ENCODE peak calls at places on chromosomes 4 and X, in five cellular contexts. C is neuronal stem cell, P is H9, J is mesenchymal stem cell, Y is H1. B is an unnamed sample.

GRCh38 chr4:173534439-173534838 is 4.4 kb upstream of the HAND2 start:
- DNase-seq in C (no peak), P (no peak), J (peak; percentile 45), Y (no peak), B (no peak)

GRCh38 chr4:59518005-59518823 is 1681.9 kb upstream of the ADGRL3 start:
- DNase-seq in Y (no peak), J (no peak), P (peak; percentile 61), C (no peak), B (no peak)

GRCh38 chrX:108165349-108166111 is 74.0 kb downstream of the ATG4A start:
- DNase-seq in J (peak; percentile 48), P (peak; percentile 63), Y (no peak), C (peak; percentile 3), B (no peak)

GRCh38 chrX:10160221-10160620 is 3.4 kb downstream of the CLCN4 start:
- DNase-seq in Y (no peak), J (no peak), P (no peak), C (no peak), B (no peak)

GRCh38 chr4:143721317-143721716 is 20.8 kb upstream of the FREM3 start:
- DNase-seq in Y (no peak), C (no peak), P (no peak), J (no peak), B (no peak)

GRCh38 chrX:136259543-136259942 is 8.3 kb upstream of the MAP7D3 start:
- DNase-seq in Y (no peak), P (no peak), C (no peak), J (peak; percentile 74), B (no peak)

GRCh38 chr4:8355864-8356565 is 84.5 kb downstream of the ACOX3 start:
- DNase-seq in J (peak; percentile 2), P (peak; percentile 24), C (no peak), Y (no peak), B (no peak)

GRCh38 chr4:126715067-126715466 is 917.7 kb upstream of the INTU start:
- DNase-seq in Y (no peak), J (no peak), P (peak; percentile 47), C (no peak), B (no peak)

GRCh38 chr4:77776182-77777134 is 42.7 kb downstream of the CNOT6L start:
- DNase-seq in P (no peak), Y (no peak), C (no peak), J (peak; percentile 50), B (peak; percentile 7)

GRCh38 chr4:150297861-150298474 is 219.7 kb downstream of the DCLK2 start:
- DNase-seq in C (peak; percentile 43), Y (no peak), P (no peak), J (peak; percentile 61), B (peak; percentile 76)

GRCh38 chrX:113828470-113828869 is 755.4 kb upstream of the HTR2C start:
- DNase-seq in C (no peak), Y (no peak), J (no peak), P (peak; percentile 42), B (no peak)

GRCh38 chrX:107747596-107748161 is 27.9 kb downstream of the TSC22D3 start:
- DNase-seq in C (no peak), P (no peak), Y (no peak), J (peak; percentile 58), B (no peak)

GRCh38 chr4:139460565-139460964 is 6.6 kb downstream of the RAB33B start:
- DNase-seq in Y (no peak), P (no peak), C (no peak), J (no peak), B (no peak)

GRCh38 chr4:52199574-52200338 is 148.7 kb downstream of the SPATA18 start:
- DNase-seq in J (peak; percentile 6), P (no peak), Y (no peak), C (no peak), B (no peak)

GRCh38 chr4:44196796-44197195 is 251.8 kb downstream of the KCTD8 start:
- DNase-seq in P (no peak), C (no peak), J (no peak), Y (no peak), B (no peak)

GRCh38 chr4:18917689-18918088 is 896.1 kb upstream of the LCORL start:
- DNase-seq in Y (no peak), J (no peak), C (no peak), P (no peak), B (no peak)

GRCh38 chr4:101271516-101271915 is 75.8 kb downstream of the PPP3CA start:
- DNase-seq in J (peak; percentile 52), C (no peak), P (no peak), Y (no peak), B (no peak)

GRCh38 chr4:106287353-106287969 is 28.5 kb downstream of the TBCK start:
- DNase-seq in J (peak; percentile 94), Y (no peak), C (no peak), P (no peak), B (peak; percentile 18)

GRCh38 chr4:15035152-15035551 is 32.9 kb downstream of the CPEB2 start:
- DNase-seq in J (peak; percentile 69), C (no peak), Y (no peak), P (no peak), B (no peak)

GRCh38 chrX:115393271-115393670 is 103.8 kb downstream of the LUZP4 start:
- DNase-seq in J (peak; percentile 45), C (no peak), Y (no peak), P (no peak), B (no peak)

GRCh38 chr4:64715741-64716140 is 306.5 kb upstream of the TECRL start:
- DNase-seq in Y (no peak), P (no peak), J (no peak), C (no peak), B (no peak)

GRCh38 chrX:113726898-113727297 is 857.0 kb upstream of the HTR2C start:
- DNase-seq in J (peak; percentile 20), Y (no peak), C (no peak), P (no peak), B (no peak)

GRCh38 chrX:63275127-63275526 is 76.0 kb downstream of the SPIN4 start:
- DNase-seq in J (peak; percentile 0), P (peak; percentile 35), Y (no peak), C (no peak), B (peak; percentile 3)

GRCh38 chr4:161555689-161556660 is 607.8 kb downstream of the FSTL5 start:
- DNase-seq in Y (no peak), J (peak; percentile 82), C (no peak), P (no peak), B (no peak)

GRCh38 chr4:81211956-81212355 is 3.1 kb downstream of the PRKG2 start:
- DNase-seq in C (no peak), Y (no peak), J (no peak), P (no peak), B (no peak)

GRCh38 chr4:15938640-15939039 is at the start of gene FGFBP1:
- DNase-seq in P (no peak), J (no peak), C (no peak), Y (no peak), B (no peak)

GRCh38 chr4:61938250-61938846 is 738.2 kb downstream of the ADGRL3 start:
- DNase-seq in J (peak; percentile 8), C (no peak), P (peak; percentile 49), Y (no peak), B (peak; percentile 2)

GRCh38 chrX:86148024-86148511 is at the start of gene DACH2:
- DNase-seq in J (peak; percentile 56), P (peak; percentile 92), C (peak; percentile 74), Y (peak; percentile 41), B (peak; percentile 53)

GRCh38 chrX:133776072-133776471 is 209.3 kb downstream of the GPC3 start:
- DNase-seq in P (peak; percentile 44), J (no peak), C (no peak), Y (peak; percentile 5), B (no peak)

GRCh38 chr4:129972257-129972656 is 876.3 kb downstream of the C4orf33 start:
- DNase-seq in J (no peak), P (no peak), Y (no peak), C (no peak), B (no peak)

GRCh38 chrX:101415180-101416130 is 7.4 kb downstream of the HNRNPH2 start:
- DNase-seq in J (peak; percentile 85), P (peak; percentile 31), C (peak; percentile 46), Y (no peak), B (peak; percentile 84)

GRCh38 chr4:74479009-74479408 is 34.1 kb downstream of the AREG start:
- DNase-seq in C (no peak), Y (no peak), P (no peak), J (no peak), B (no peak)

GRCh38 chrX:120791013-120791643 is 84.5 kb downstream of the CT47B1 start:
- DNase-seq in J (peak; percentile 37), C (no peak), P (no peak), Y (no peak), B (no peak)
- H2AFZ ChIP-seq in J (no peak overlapping the region), C (no peak overlapping the region), P (no peak overlapping the region), Y (no peak overlapping the region), B (no peak overlapping the region)

GRCh38 chr4:114277690-114278089 is 298.2 kb upstream of the ARSJ start:
- DNase-seq in J (no peak), Y (no peak), P (no peak), C (no peak), B (no peak)

GRCh38 chr4:114271031-114271430 is 291.6 kb upstream of the ARSJ start:
- DNase-seq in P (no peak), C (no peak), Y (no peak), J (no peak), B (no peak)

GRCh38 chr4:114267976-114268375 is 288.5 kb upstream of the ARSJ start:
- DNase-seq in P (no peak), J (no peak), C (no peak), Y (no peak), B (no peak)

GRCh38 chr4:114272226-114272625 is 292.8 kb upstream of the ARSJ start:
- DNase-seq in Y (no peak), P (no peak), C (no peak), J (peak; percentile 89), B (peak; percentile 16)

GRCh38 chr4:114273246-114273645 is 293.8 kb upstream of the ARSJ start:
- DNase-seq in Y (no peak), P (no peak), J (no peak), C (no peak), B (no peak)
- H4K91ac ChIP-seq in Y (no peak overlapping the region), P (no peak overlapping the region), J (no peak overlapping the region), C (no peak overlapping the region), B (no peak overlapping the region)

DNA sequence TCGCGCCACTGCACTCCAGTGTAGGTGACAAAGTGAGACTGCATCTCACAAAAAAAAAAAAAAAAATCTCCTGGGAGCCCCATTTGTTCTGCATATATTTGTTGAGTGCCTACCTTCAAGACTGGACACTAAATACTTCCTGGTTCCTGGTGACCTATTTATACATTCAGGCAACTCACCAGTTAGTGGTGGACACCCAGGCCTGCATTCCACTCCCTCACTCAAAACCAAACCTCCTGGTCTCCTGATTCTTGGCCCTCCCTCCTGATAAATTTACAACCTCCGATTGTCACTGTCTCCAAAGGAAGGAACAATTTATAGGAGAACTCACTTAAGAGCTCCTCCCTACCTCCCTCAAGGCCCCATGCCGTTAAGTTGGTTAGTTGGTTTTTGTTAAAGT is 3.1 kb downstream of the SYAP1 start:
- DNase-seq in Y (no peak), J (peak; percentile 38), P (no peak), C (no peak), B (no peak)
- H2BK12ac ChIP-seq in Y (no peak overlapping the region), J (no peak overlapping the region), P (no peak overlapping the region), C (no peak overlapping the region), B (no peak overlapping the region)

GRCh38 chrX:151621422-151621821 is 57.9 kb downstream of the PASD1 start:
- DNase-seq in Y (no peak), P (no peak), C (no peak), J (no peak), B (no peak)

DNA sequence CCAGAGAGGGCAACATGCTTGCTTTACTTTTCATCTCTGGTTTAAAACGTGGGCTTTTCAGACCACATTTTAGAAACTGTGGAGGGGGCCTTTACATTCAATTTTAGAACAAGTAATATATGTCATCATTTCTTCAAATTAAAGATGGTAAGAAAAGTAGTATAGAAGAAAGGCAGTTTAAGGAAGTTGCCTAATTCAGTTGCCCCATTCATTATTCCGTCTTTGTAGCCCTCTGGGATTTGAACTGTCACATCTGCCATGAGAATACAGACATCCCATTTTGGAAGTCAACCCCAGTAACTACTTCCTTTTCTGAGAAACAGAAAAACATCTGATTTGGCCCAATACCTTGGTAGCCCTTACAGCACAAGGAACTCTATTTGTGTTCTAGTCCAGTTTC is 61.2 kb downstream of the PASD1 start:
- DNase-seq in J (no peak), P (no peak), Y (no peak), C (no peak), B (no peak)
- H2AFZ ChIP-seq in J (no peak overlapping the region), P (no peak overlapping the region), Y (no peak overlapping the region), C (no peak overlapping the region), B (no peak overlapping the region)